ENCODE peak calls at places on chromosomes 3 and 15, in eight cellular contexts. L is cardiac fibroblast; Z is iPS-NIHi11; C is M059J; E is progenitor cell of endocrine pancreas; T is T-cell; U is T-helper 1 cell; N is central memory CD4-positive, alpha-beta T cell. D is an unnamed sample.

GRCh38 chr3:13039286-13039896 is 33.8 kb downstream of the IQSEC1 start:
- DNase-seq in L (no peak), Z (no peak), C (no peak), E (no peak), T (no peak), U (no peak), N (no peak), D (no peak)

GRCh38 chr15:71237456-71238188 is 122.4 kb downstream of the THSD4 start:
- DNase-seq in L (peak), Z (no peak), C (peak), E (no peak), T (no peak), U (no peak), N (no peak), D (peak)

GRCh38 chr15:51333571-51333970 is 4.8 kb downstream of the CYP19A1 start:
- DNase-seq in L (no peak), Z (no peak), C (no peak), E (no peak), T (no peak), U (no peak), N (no peak), D (no peak)

GRCh38 chr3:169661567-169662214 is 1.8 kb downstream of the MECOM start:
- DNase-seq in L (peak), Z (peak), C (peak), E (no peak), T (no peak), U (no peak), N (no peak), D (peak)

GRCh38 chr3:45104715-45105711 is 41.2 kb downstream of the CDCP1 start:
- DNase-seq in L (peak), Z (no peak), C (peak), E (no peak), T (no peak), U (no peak), N (no peak), D (peak)

GRCh38 chr3:149364624-149365023 is 12.8 kb downstream of the TM4SF1 start:
- DNase-seq in L (no peak), Z (no peak), C (no peak), E (no peak), T (no peak), U (no peak), N (no peak), D (no peak)

GRCh38 chr3:46948830-46949671 is 27.5 kb downstream of the CCDC12 start:
- DNase-seq in L (no peak), Z (peak), C (no peak), E (no peak), T (no peak), U (no peak), N (no peak), D (peak)

GRCh38 chr15:66253643-66254363 is at the start of gene MEGF11:
- DNase-seq in L (peak), Z (peak), C (peak), E (peak), T (no peak), U (no peak), N (no peak), D (peak)

GRCh38 chr3:46960081-46960701 is 16.4 kb downstream of the CCDC12 start:
- DNase-seq in L (peak), Z (peak), C (peak), E (no peak), T (no peak), U (no peak), N (no peak), D (no peak)

GRCh38 chr3:173745952-173746682 is 348.6 kb downstream of the NLGN1 start:
- DNase-seq in L (peak), Z (no peak), C (peak), E (no peak), T (no peak), U (no peak), N (no peak), D (peak)

GRCh38 chr3:82080261-82080660 is 318.8 kb upstream of the GBE1 start:
- DNase-seq in L (no peak), Z (peak), C (peak), E (no peak), T (no peak), U (no peak), N (no peak), D (no peak)

GRCh38 chr3:127277591-127277990 is 10.3 kb downstream of the PRR20G start:
- DNase-seq in L (no peak), Z (no peak), C (peak), E (no peak), T (no peak), U (no peak), N (no peak), D (no peak)

GRCh38 chr15:68279779-68280745 is 2.5 kb downstream of the FEM1B start:
- DNase-seq in L (no peak), Z (no peak), C (no peak), E (no peak), T (no peak), U (no peak), N (no peak), D (no peak)

GRCh38 chr3:101070260-101071121 is 77.3 kb upstream of the ABI3BP start:
- DNase-seq in L (peak), Z (peak), C (peak), E (peak), T (peak), U (peak), N (peak), D (peak)

D was measured in A172.